ENCODE peak calls at places on chromosomes 4 and X, in five cellular contexts. E is right atrium auricular region, N is MCF 10A, W is fibroblast of the conjunctiva, Q is tibial nerve. G is an unnamed sample.

GRCh38 chrX:4240541-4241194 is 527.2 kb upstream of the PRKX start:
- DNase-seq in W (no peak), E (no peak), Q (no peak), N (no peak), G (peak)

GRCh38 chrX:110178179-110178865 is 139.6 kb downstream of the AMMECR1 start:
- DNase-seq in Q (no peak), N (peak), E (no peak), W (no peak), G (no peak)

GRCh38 chrX:21529771-21530170 is 128.4 kb downstream of the KLHL34 start:
- DNase-seq in E (no peak), W (no peak), Q (no peak), N (no peak), G (no peak)

GRCh38 chr4:75512336-75513211 is 1.6 kb downstream of the RCHY1 start:
- DNase-seq in W (no peak), N (peak), E (no peak), Q (no peak), G (peak)

GRCh38 chr4:57064811-57065711 is 45.1 kb downstream of the IGFBP7 start:
- DNase-seq in W (peak), E (peak), Q (peak), N (peak), G (peak)

GRCh38 chrX:151370906-151371305 is 26.1 kb upstream of the VMA21 start:
- DNase-seq in W (no peak), Q (no peak), N (no peak), E (no peak), G (no peak)

GRCh38 chr4:4269326-4269725 is 20.6 kb downstream of the LYAR start:
- DNase-seq in Q (no peak), E (no peak), W (no peak), N (no peak), G (no peak)

GRCh38 chrX:130082244-130083106 is 27.8 kb downstream of the ELF4 start:
- DNase-seq in E (peak), W (no peak), N (no peak), Q (no peak), G (no peak)

GRCh38 chrX:40010550-40011364 is 87.0 kb downstream of the BCOR start:
- DNase-seq in E (no peak), N (no peak), Q (no peak), W (no peak), G (no peak)

GRCh38 chr4:83075696-83076095 is 38.8 kb downstream of the PLAC8 start:
- DNase-seq in W (peak), E (no peak), N (peak), Q (no peak), G (no peak)

GRCh38 chr4:120066182-120066524 is 495 bp downstream of the MAD2L1 start:
- DNase-seq in E (no peak), W (no peak), Q (no peak), N (peak), G (no peak)

GRCh38 chr4:176526704-176527103 is 206.9 kb downstream of the SPCS3 start:
- DNase-seq in W (no peak), E (no peak), Q (no peak), N (no peak), G (no peak)

GRCh38 chr4:182504440-182504839 is 261.2 kb downstream of the TENM3 start:
- DNase-seq in Q (no peak), N (no peak), E (no peak), W (no peak), G (no peak)

GRCh38 chr4:128665514-128665913 is 144.0 kb upstream of the JADE1 start:
- DNase-seq in Q (no peak), E (no peak), W (no peak), N (no peak), G (no peak)

GRCh38 chr4:122876456-122876855 is 45.9 kb downstream of the NUDT6 start:
- DNase-seq in W (no peak), Q (no peak), E (no peak), N (no peak), G (no peak)

GRCh38 chr4:15740764-15741404 is 37.2 kb upstream of the CD38 start:
- DNase-seq in E (no peak), Q (no peak), N (no peak), W (no peak), G (no peak)

GRCh38 chr4:107258359-107258758 is 222.2 kb upstream of the DKK2 start:
- DNase-seq in E (no peak), W (no peak), Q (no peak), N (peak), G (no peak)

GRCh38 chr4:181671672-181672071 is 571.5 kb upstream of the TENM3 start:
- DNase-seq in W (no peak), N (no peak), Q (no peak), E (no peak), G (no peak)

GRCh38 chr4:167274346-167274745 is 40.1 kb upstream of the SPOCK3 start:
- DNase-seq in N (no peak), Q (no peak), E (no peak), W (no peak), G (no peak)

GRCh38 chrX:65581661-65582339 is 47.2 kb upstream of the LAS1L start:
- DNase-seq in Q (peak), E (peak), W (peak), N (peak), G (peak)

GRCh38 chrX:138939038-138939437 is 227.5 kb upstream of the FGF13 start:
- DNase-seq in E (no peak), N (no peak), Q (no peak), W (no peak), G (no peak)

GRCh38 chr4:180665994-180666818 is 1577.0 kb upstream of the TENM3 start:
- DNase-seq in Q (no peak), W (peak), N (peak), E (no peak), G (peak)

GRCh38 chr4:6049972-6050371 is 31.7 kb upstream of the C4orf50 start:
- DNase-seq in W (no peak), Q (no peak), E (no peak), N (no peak), G (no peak)

GRCh38 chrX:15686818-15687685 is 22.4 kb upstream of the CLTRN start:
- DNase-seq in Q (peak), W (peak), E (no peak), N (peak), G (peak)